ENCODE peak calls at places on chromosomes 3 and 15, in nine cellular contexts. V is heart left ventricle, G is transverse colon, C is HepG2, E is upper lobe of right lung, Q is cardiac muscle cell, Y is lung, A is thoracic aorta, S is hepatocyte. W is an unnamed sample.

GRCh38 chr3:183815951-183816475 is 9.4 kb downstream of the MAP6D1 start:
- DNase-seq in V (no peak), G (no peak), C (no peak), E (no peak), Q (no peak), Y (no peak), A (no peak), S (no peak), W (no peak)

GRCh38 chr3:36269274-36269673 is 111.0 kb upstream of the STAC start:
- DNase-seq in V (no peak), G (no peak), C (no peak), E (no peak), Q (no peak), Y (no peak), A (no peak), S (no peak), W (no peak)

GRCh38 chr3:9179826-9180763 is 69.4 kb downstream of the SRGAP3 start:
- DNase-seq in V (no peak), G (no peak), C (no peak), E (no peak), Q (no peak), Y (no peak), A (no peak), S (no peak), W (no peak)

GRCh38 chr15:29924750-29925149 is 102.5 kb upstream of the TJP1 start:
- DNase-seq in V (peak; percentile 35), G (peak; percentile 12), C (peak; percentile 60), E (no peak), Q (peak; percentile 89), Y (peak; percentile 42), A (no peak), S (peak; percentile 79), W (no peak)

GRCh38 chr15:82543155-82543554 is 2.9 kb upstream of the RPS17 start:
- DNase-seq in V (no peak), G (no peak), C (no peak), E (no peak), Q (peak; percentile 94), Y (no peak), A (no peak), S (no peak), W (peak; percentile 28)

GRCh38 chr15:25437751-25438600 is 848 bp downstream of the UBE3A start:
- DNase-seq in V (peak; percentile 60), G (peak; percentile 58), C (peak; percentile 25), E (peak; percentile 86), Q (peak; percentile 60), Y (peak; percentile 51), A (peak; percentile 4), S (peak; percentile 88), W (peak; percentile 48)

GRCh38 chr3:178097576-178097975 is 438.7 kb upstream of the KCNMB2 start:
- DNase-seq in V (no peak), G (no peak), C (no peak), E (no peak), Q (peak; percentile 98), Y (no peak), A (no peak), S (peak; percentile 44), W (no peak)

GRCh38 chr15:30649952-30650929 is 24.3 kb downstream of the ARHGAP11B start:
- DNase-seq in V (no peak), G (no peak), C (no peak), E (no peak), Q (no peak), Y (no peak), A (no peak), S (no peak), W (no peak)

DNA sequence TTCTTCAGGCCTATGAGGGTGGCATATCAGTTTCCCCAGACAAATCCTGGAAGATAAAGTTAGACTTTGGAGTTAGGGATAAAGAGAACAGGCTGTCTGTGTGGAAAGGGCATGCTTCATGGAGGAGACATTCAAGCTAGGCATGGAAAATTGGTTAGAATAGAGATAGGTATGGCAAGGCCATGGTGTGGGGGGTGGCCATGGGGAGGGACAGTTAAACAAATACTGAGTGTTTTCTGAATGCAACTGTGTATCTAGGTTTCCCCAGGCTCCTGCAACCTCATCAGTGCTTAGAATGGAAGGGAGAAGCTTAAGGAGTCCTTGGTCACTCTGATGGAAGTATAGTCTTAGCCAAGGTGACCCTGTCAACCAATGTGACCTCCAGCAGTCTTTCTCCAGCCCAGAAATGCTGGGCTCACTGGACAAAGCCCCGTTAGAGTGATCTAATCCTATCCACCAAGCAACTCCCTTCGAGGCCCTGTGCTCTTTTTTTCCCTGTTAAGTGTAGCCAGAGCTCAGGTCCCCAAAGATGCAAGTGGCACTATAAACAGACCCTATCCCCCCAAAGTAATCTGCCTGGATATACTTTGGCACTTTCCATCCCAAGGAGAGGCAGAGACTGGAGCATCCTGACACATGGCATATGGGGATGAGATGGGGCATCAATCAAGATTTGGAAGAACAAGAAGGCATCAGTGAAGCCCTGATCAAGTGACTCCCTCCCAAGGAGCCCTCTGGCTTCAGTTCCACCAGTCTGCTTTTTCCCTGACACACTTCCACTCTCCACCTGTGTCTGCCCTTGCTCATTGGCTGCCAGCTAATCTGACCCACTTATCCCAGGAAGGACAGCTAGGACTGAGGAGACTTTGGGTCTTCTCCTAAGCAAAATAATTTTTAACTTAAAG is 5.6 kb upstream of the PKM start:
- DNase-seq in V (no peak), G (no peak), C (no peak), E (no peak), Q (no peak), Y (no peak), A (no peak), S (no peak), W (no peak)
- H3K4me3 ChIP-seq in V (no peak overlapping the region), G (no peak overlapping the region), C (no peak overlapping the region), E (no peak overlapping the region), Q (no peak overlapping the region), Y (no peak overlapping the region), A (peak overlapping the region; percentile 44), S (no peak overlapping the region), W (no peak overlapping the region)

GRCh38 chr3:66463054-66463631 is 37.7 kb downstream of the LRIG1 start:
- DNase-seq in V (no peak), G (no peak), C (peak; percentile 82), E (no peak), Q (no peak), Y (no peak), A (no peak), S (no peak), W (no peak)

GRCh38 chr3:66465034-66465433 is 35.8 kb downstream of the LRIG1 start:
- DNase-seq in V (no peak), G (no peak), C (no peak), E (no peak), Q (no peak), Y (no peak), A (no peak), S (no peak), W (no peak)

GRCh38 chr3:66465587-66465986 is 35.2 kb downstream of the LRIG1 start:
- DNase-seq in V (no peak), G (no peak), C (no peak), E (no peak), Q (no peak), Y (no peak), A (no peak), S (no peak), W (no peak)

GRCh38 chr3:66463734-66464511 is 36.9 kb downstream of the LRIG1 start:
- DNase-seq in V (no peak), G (no peak), C (no peak), E (no peak), Q (no peak), Y (no peak), A (no peak), S (no peak), W (no peak)

DNA sequence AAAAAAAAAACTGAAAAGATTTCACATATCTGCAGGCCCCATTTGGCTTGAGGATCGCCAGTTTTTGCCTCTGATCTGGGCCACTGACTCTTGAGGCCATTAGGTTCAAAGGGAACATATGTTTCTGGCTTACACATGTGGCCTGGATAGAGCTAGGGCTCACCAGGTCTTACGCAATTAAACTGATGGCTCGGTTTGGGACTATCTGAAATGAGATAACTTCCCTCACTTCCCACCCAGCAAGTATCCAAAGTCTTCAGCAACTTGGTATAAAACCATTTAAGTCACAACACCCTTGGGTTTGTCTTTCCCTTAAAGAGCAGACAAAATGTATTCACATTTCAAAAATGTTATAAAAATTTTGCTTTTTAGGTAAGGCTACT is 36.3 kb downstream of the LRIG1 start:
- DNase-seq in V (no peak), G (no peak), C (no peak), E (no peak), Q (peak; percentile 41), Y (no peak), A (no peak), S (no peak), W (no peak)
- H3K4me1 ChIP-seq in V (peaks cover 52% of the 10 kb centered on the region), G (peaks cover 48% of the 10 kb centered on the region), C (peaks cover 92% of the 10 kb centered on the region), E (peaks cover 25% of the 10 kb centered on the region), Q (no peaks in the 10 kb centered on the region), Y (peaks cover 5% of the 10 kb centered on the region), A (peaks cover 79% of the 10 kb centered on the region), S (peaks cover 8% of the 10 kb centered on the region), W (no peaks in the 10 kb centered on the region)

DNA sequence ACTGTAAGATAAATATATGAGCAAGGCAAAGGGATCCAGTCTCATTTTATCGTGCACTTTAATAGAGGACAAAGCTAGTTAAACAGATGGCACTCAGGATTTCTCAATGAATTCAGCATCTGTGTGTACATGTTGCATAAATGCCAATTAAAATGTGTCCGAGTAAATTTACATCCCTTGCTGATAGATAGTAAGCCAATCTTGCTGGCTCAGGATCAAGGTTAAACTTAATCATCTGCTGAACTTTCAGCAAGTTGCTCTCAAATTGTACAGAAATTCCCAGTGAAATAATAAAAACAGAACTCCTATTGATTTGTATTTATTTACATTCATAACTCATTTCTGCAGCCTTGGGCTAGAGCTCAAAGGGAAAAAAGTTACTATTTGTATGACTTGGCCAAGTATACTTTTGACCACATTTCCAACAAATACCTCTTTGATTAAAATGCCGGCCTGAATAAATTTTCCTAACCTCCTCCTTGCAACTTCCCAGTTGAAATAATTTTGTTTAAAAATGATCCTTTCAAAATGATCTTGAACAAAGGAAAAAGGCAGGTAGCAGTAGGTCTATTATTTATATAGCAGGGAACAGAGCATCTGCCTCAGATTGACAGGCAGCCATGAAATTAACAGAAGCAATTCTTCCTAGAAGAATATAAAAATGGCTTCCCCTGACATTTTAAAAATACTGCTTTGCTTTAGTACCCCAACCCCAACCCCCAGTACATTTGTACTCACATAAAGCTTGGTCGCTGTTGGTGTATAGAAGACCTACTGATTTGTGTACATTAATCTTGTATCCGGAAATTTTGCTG is 1001.9 kb downstream of the ROBO1 start:
- DNase-seq in V (no peak), G (no peak), C (no peak), E (no peak), Q (no peak), Y (no peak), A (no peak), S (no peak), W (no peak)
- H3K4me3 ChIP-seq in V (no peak overlapping the region), G (no peak overlapping the region), C (no peak overlapping the region), E (no peak overlapping the region), Q (no peak overlapping the region), Y (no peak overlapping the region), A (no peak overlapping the region), S (no peak overlapping the region), W (no peak overlapping the region)

DNA sequence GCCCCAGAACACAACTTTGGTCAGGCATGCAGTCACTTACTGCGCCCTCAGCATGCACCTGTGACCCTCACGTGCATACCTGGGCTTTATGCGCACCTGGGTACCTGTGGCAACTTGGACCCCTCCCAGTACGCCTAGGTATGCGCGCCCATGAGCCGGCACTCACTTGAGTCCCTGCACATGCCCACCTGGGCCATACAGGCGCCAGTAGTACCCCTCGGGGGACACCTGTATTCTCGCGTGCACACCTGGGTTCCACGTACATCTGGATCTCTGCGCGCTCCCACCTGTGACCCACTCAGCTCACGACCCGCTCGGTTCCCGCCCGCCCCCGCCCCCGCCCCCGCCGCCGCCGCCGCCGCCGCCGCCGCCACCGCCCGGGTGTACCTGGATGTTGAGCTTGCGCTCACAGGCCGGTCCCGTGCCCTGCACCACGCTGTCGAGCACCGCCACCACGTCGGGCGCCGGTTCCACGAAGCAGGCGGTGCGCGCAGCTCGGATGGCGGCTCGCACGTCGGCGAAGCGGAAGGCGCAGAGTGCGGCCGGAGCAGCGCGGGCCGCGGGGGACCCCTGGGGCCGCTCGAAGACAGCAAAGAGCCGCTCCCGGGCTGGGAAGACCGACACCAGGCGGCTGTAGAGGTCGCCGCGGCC is 1.4 kb downstream of the PLXND1 start:
- DNase-seq in V (no peak), G (no peak), C (no peak), E (peak; percentile 77), Q (peak; percentile 58), Y (no peak), A (no peak), S (no peak), W (no peak)
- H3K4me1 ChIP-seq in V (peaks cover 74% of the 10 kb centered on the region), G (peaks cover 49% of the 10 kb centered on the region), C (peaks cover 74% of the 10 kb centered on the region), E (peaks cover 72% of the 10 kb centered on the region), Q (peaks cover 16% of the 10 kb centered on the region), Y (peaks cover 39% of the 10 kb centered on the region), A (peaks cover 79% of the 10 kb centered on the region), S (peaks cover 22% of the 10 kb centered on the region), W (peaks cover 4% of the 10 kb centered on the region)

W was measured in CD8-positive, alpha-beta memory T cell.